ENCODE peak calls at places on chromosomes 7 and 10, in seven cellular contexts. One of them, this sample, is unnamed.

GRCh38 chr10:79443338-79444242 is 1.8 kb downstream of the ZCCHC24 start:
- DNase-seq in mesenchymal stem cell: peak; percentile 27
- DNase-seq in neuronal stem cell: no peak
- DNase-seq in trophoblast cell: no peak
- DNase-seq in H1: no peak
- DNase-seq in IMR-90: peak; percentile 51
- DNase-seq in H9: no peak
- DNase-seq in this sample: no peak

GRCh38 chr10:131888186-131888604 is 12.6 kb upstream of the PPP2R2D start:
- DNase-seq in IMR-90: no peak
- DNase-seq in H1: no peak
- DNase-seq in neuronal stem cell: no peak
- DNase-seq in H9: no peak
- DNase-seq in trophoblast cell: no peak
- DNase-seq in mesenchymal stem cell: no peak
- DNase-seq in this sample: no peak

GRCh38 chr7:17580861-17581260 is 282.4 kb downstream of the AHR start:
- DNase-seq in neuronal stem cell: no peak
- DNase-seq in mesenchymal stem cell: no peak
- DNase-seq in H9: no peak
- DNase-seq in trophoblast cell: no peak
- DNase-seq in H1: no peak
- DNase-seq in IMR-90: no peak
- DNase-seq in this sample: no peak

GRCh38 chr10:131577786-131578471 is 266.4 kb upstream of the TCERG1L start:
- DNase-seq in IMR-90: no peak
- DNase-seq in H9: no peak
- DNase-seq in trophoblast cell: no peak
- DNase-seq in mesenchymal stem cell: no peak
- DNase-seq in H1: no peak
- DNase-seq in neuronal stem cell: no peak
- DNase-seq in this sample: no peak

GRCh38 chr10:97371696-97372095 is 29.4 kb downstream of the RRP12 start:
- DNase-seq in IMR-90: no peak
- DNase-seq in H9: no peak
- DNase-seq in mesenchymal stem cell: no peak
- DNase-seq in trophoblast cell: no peak
- DNase-seq in H1: no peak
- DNase-seq in neuronal stem cell: no peak
- DNase-seq in this sample: no peak

GRCh38 chr7:15755061-15755460 is 68.6 kb upstream of the MEOX2 start:
- DNase-seq in trophoblast cell: no peak
- DNase-seq in IMR-90: no peak
- DNase-seq in H9: no peak
- DNase-seq in mesenchymal stem cell: no peak
- DNase-seq in H1: no peak
- DNase-seq in neuronal stem cell: no peak
- DNase-seq in this sample: no peak

GRCh38 chr10:5971315-5971832 is 6.0 kb downstream of the IL15RA start:
- DNase-seq in mesenchymal stem cell: peak; percentile 29
- DNase-seq in IMR-90: no peak
- DNase-seq in H1: peak; percentile 8
- DNase-seq in trophoblast cell: peak; percentile 18
- DNase-seq in neuronal stem cell: no peak
- DNase-seq in H9: no peak
- DNase-seq in this sample: no peak

GRCh38 chr7:128811631-128812430 is 18.4 kb upstream of the FLNC start:
- DNase-seq in H9: no peak
- DNase-seq in mesenchymal stem cell: no peak
- DNase-seq in neuronal stem cell: no peak
- DNase-seq in H1: no peak
- DNase-seq in trophoblast cell: peak; percentile 66
- DNase-seq in IMR-90: no peak
- DNase-seq in this sample: no peak

GRCh38 chr10:48612241-48612943 is 7.5 kb upstream of the ARHGAP22 start:
- DNase-seq in neuronal stem cell: no peak
- DNase-seq in H1: no peak
- DNase-seq in mesenchymal stem cell: no peak
- DNase-seq in H9: no peak
- DNase-seq in IMR-90: peak; percentile 38
- DNase-seq in trophoblast cell: peak; percentile 14
- DNase-seq in this sample: no peak

GRCh38 chr7:116164552-116164951 is 45.8 kb upstream of the TES start:
- DNase-seq in H1: no peak
- DNase-seq in trophoblast cell: no peak
- DNase-seq in H9: no peak
- DNase-seq in mesenchymal stem cell: no peak
- DNase-seq in neuronal stem cell: no peak
- DNase-seq in IMR-90: peak; percentile 68
- DNase-seq in this sample: no peak

GRCh38 chr10:113921571-113922370 is 67.3 kb downstream of the NHLRC2 start:
- DNase-seq in mesenchymal stem cell: no peak
- DNase-seq in trophoblast cell: no peak
- DNase-seq in H1: no peak
- DNase-seq in IMR-90: no peak
- DNase-seq in H9: no peak
- DNase-seq in neuronal stem cell: no peak
- DNase-seq in this sample: no peak

GRCh38 chr7:128757203-128757602 is 18.0 kb downstream of the CALU start:
- DNase-seq in H1: no peak
- DNase-seq in IMR-90: no peak
- DNase-seq in trophoblast cell: no peak
- DNase-seq in neuronal stem cell: no peak
- DNase-seq in H9: no peak
- DNase-seq in mesenchymal stem cell: peak; percentile 43
- DNase-seq in this sample: no peak

GRCh38 chr10:112296908-112297331 is 13.7 kb downstream of the TECTB start:
- DNase-seq in mesenchymal stem cell: no peak
- DNase-seq in H9: no peak
- DNase-seq in trophoblast cell: peak; percentile 54
- DNase-seq in IMR-90: no peak
- DNase-seq in H1: no peak
- DNase-seq in neuronal stem cell: no peak
- DNase-seq in this sample: no peak

GRCh38 chr10:32332299-32332750 is 14.6 kb downstream of the EPC1 start:
- DNase-seq in H1: no peak
- DNase-seq in trophoblast cell: peak; percentile 77
- DNase-seq in H9: no peak
- DNase-seq in neuronal stem cell: no peak
- DNase-seq in mesenchymal stem cell: peak; percentile 85
- DNase-seq in IMR-90: peak; percentile 25
- DNase-seq in this sample: no peak

GRCh38 chr7:73340514-73340913 is 12.6 kb downstream of the FKBP6 start:
- DNase-seq in trophoblast cell: no peak
- DNase-seq in H1: no peak
- DNase-seq in IMR-90: no peak
- DNase-seq in neuronal stem cell: no peak
- DNase-seq in H9: peak; percentile 79
- DNase-seq in mesenchymal stem cell: no peak
- DNase-seq in this sample: peak; percentile 39

GRCh38 chr7:113087278-113087998 is 811 bp upstream of the GPR85 start:
- DNase-seq in IMR-90: peak; percentile 94
- DNase-seq in neuronal stem cell: no peak
- DNase-seq in H1: no peak
- DNase-seq in H9: no peak
- DNase-seq in mesenchymal stem cell: peak; percentile 73
- DNase-seq in trophoblast cell: peak; percentile 88
- DNase-seq in this sample: peak; percentile 76

GRCh38 chr10:66365686-66366085 is 560.1 kb upstream of the LRRTM3 start:
- DNase-seq in IMR-90: no peak
- DNase-seq in mesenchymal stem cell: no peak
- DNase-seq in trophoblast cell: no peak
- DNase-seq in neuronal stem cell: no peak
- DNase-seq in H9: no peak
- DNase-seq in H1: no peak
- DNase-seq in this sample: no peak

GRCh38 chr10:121195524-121195910 is 344.4 kb downstream of the WDR11 start:
- DNase-seq in H1: no peak
- DNase-seq in H9: no peak
- DNase-seq in neuronal stem cell: no peak
- DNase-seq in trophoblast cell: no peak
- DNase-seq in IMR-90: no peak
- DNase-seq in mesenchymal stem cell: no peak
- DNase-seq in this sample: no peak

GRCh38 chr10:26738354-26738753 is 40.9 kb downstream of the PDSS1 start:
- DNase-seq in IMR-90: no peak
- DNase-seq in H1: no peak
- DNase-seq in mesenchymal stem cell: no peak
- DNase-seq in trophoblast cell: peak; percentile 39
- DNase-seq in neuronal stem cell: no peak
- DNase-seq in H9: no peak
- DNase-seq in this sample: no peak

DNA sequence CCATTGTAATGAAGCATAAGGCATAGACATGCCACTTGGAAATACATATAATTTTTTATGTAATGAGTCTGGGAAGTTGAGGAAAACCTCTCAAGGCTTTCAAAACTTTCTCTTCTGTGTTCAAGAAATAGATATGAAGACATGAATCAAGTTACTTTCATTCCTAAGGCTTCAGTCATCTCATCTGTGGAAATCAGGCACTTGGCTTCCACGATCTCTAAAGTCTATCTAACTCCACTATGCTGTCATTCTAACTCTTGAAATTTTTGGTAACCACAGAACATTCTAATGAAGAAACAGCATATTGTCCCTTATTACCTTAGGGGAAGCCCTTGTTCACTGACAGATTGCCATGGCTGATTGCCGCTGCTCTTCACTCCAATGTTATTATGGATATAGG is 242.6 kb downstream of the CNTNAP2 start:
- DNase-seq in mesenchymal stem cell: no peak
- DNase-seq in H1: no peak
- DNase-seq in H9: no peak
- DNase-seq in trophoblast cell: no peak
- DNase-seq in neuronal stem cell: no peak
- DNase-seq in IMR-90: no peak
- DNase-seq in this sample: no peak
- H2AK5ac ChIP-seq in mesenchymal stem cell: no peak overlapping the region
- H2AK5ac ChIP-seq in H1: no peak overlapping the region
- H2AK5ac ChIP-seq in H9: no peak overlapping the region
- H2AK5ac ChIP-seq in trophoblast cell: no peak overlapping the region
- H2AK5ac ChIP-seq in neuronal stem cell: no peak overlapping the region
- H2AK5ac ChIP-seq in IMR-90: no peak overlapping the region
- H2AK5ac ChIP-seq in this sample: no peak overlapping the region

GRCh38 chr7:37669818-37670217 is 13.7 kb upstream of the GPR141 start:
- DNase-seq in trophoblast cell: peak; percentile 65
- DNase-seq in H1: no peak
- DNase-seq in H9: no peak
- DNase-seq in mesenchymal stem cell: no peak
- DNase-seq in IMR-90: no peak
- DNase-seq in neuronal stem cell: no peak
- DNase-seq in this sample: no peak

GRCh38 chr7:37674534-37674933 is 9.0 kb upstream of the GPR141 start:
- DNase-seq in H9: no peak
- DNase-seq in H1: no peak
- DNase-seq in mesenchymal stem cell: no peak
- DNase-seq in neuronal stem cell: no peak
- DNase-seq in trophoblast cell: peak; percentile 15
- DNase-seq in IMR-90: no peak
- DNase-seq in this sample: no peak

GRCh38 chr7:37673523-37673922 is 10.0 kb upstream of the GPR141 start:
- DNase-seq in H1: no peak
- DNase-seq in neuronal stem cell: no peak
- DNase-seq in trophoblast cell: no peak
- DNase-seq in IMR-90: no peak
- DNase-seq in mesenchymal stem cell: no peak
- DNase-seq in H9: no peak
- DNase-seq in this sample: no peak

GRCh38 chr7:37671871-37672270 is 11.7 kb upstream of the GPR141 start:
- DNase-seq in trophoblast cell: peak; percentile 10
- DNase-seq in IMR-90: no peak
- DNase-seq in H9: no peak
- DNase-seq in mesenchymal stem cell: no peak
- DNase-seq in H1: no peak
- DNase-seq in neuronal stem cell: no peak
- DNase-seq in this sample: no peak

DNA sequence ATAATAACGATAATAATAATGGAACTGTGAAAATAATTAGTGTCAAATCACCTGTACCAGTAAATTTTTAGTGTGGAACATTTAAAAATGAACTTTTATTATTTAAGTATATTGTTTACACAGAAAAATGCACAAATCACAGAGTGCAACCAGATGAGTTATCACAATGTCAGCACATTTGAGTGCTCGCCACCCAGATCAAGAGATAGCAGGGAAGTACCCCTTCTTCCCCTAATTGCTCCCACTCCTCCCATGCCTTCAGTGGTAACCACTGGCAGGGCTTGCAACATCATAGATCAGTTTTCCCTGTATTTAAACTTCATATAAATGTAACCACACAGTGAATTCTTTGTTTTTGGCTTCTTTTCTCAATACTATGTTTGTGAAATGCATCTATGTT is 7.8 kb upstream of the GPR141 start:
- DNase-seq in H1: no peak
- DNase-seq in trophoblast cell: no peak
- DNase-seq in IMR-90: no peak
- DNase-seq in neuronal stem cell: no peak
- DNase-seq in H9: no peak
- DNase-seq in mesenchymal stem cell: no peak
- DNase-seq in this sample: no peak
- H3K4me1 ChIP-seq in H1: no peaks in the 10 kb centered on the region
- H3K4me1 ChIP-seq in trophoblast cell: no peaks in the 10 kb centered on the region
- H3K4me1 ChIP-seq in IMR-90: no peaks in the 10 kb centered on the region
- H3K4me1 ChIP-seq in neuronal stem cell: no peaks in the 10 kb centered on the region
- H3K4me1 ChIP-seq in H9: no peaks in the 10 kb centered on the region
- H3K4me1 ChIP-seq in mesenchymal stem cell: no peaks in the 10 kb centered on the region
- H3K4me1 ChIP-seq in this sample: no peaks in the 10 kb centered on the region

GRCh38 chr7:70728873-70729552 is 402.9 kb upstream of the GALNT17 start:
- DNase-seq in H9: peak; percentile 86
- DNase-seq in trophoblast cell: no peak
- DNase-seq in neuronal stem cell: peak; percentile 36
- DNase-seq in IMR-90: no peak
- DNase-seq in H1: peak; percentile 61
- DNase-seq in mesenchymal stem cell: no peak
- DNase-seq in this sample: peak; percentile 93

GRCh38 chr7:70727861-70728260 is 404.1 kb upstream of the GALNT17 start:
- DNase-seq in trophoblast cell: no peak
- DNase-seq in mesenchymal stem cell: no peak
- DNase-seq in H9: no peak
- DNase-seq in IMR-90: no peak
- DNase-seq in H1: no peak
- DNase-seq in neuronal stem cell: no peak
- DNase-seq in this sample: no peak

GRCh38 chr7:70726951-70727378 is 405.0 kb upstream of the GALNT17 start:
- DNase-seq in trophoblast cell: peak; percentile 23
- DNase-seq in IMR-90: no peak
- DNase-seq in H9: no peak
- DNase-seq in neuronal stem cell: no peak
- DNase-seq in H1: no peak
- DNase-seq in mesenchymal stem cell: no peak
- DNase-seq in this sample: no peak

GRCh38 chr7:70725448-70725847 is 406.5 kb upstream of the GALNT17 start:
- DNase-seq in mesenchymal stem cell: no peak
- DNase-seq in neuronal stem cell: no peak
- DNase-seq in trophoblast cell: no peak
- DNase-seq in H9: no peak
- DNase-seq in IMR-90: no peak
- DNase-seq in H1: no peak
- DNase-seq in this sample: no peak

GRCh38 chr7:70726294-70726693 is 405.6 kb upstream of the GALNT17 start:
- DNase-seq in trophoblast cell: no peak
- DNase-seq in IMR-90: no peak
- DNase-seq in H1: no peak
- DNase-seq in H9: no peak
- DNase-seq in mesenchymal stem cell: no peak
- DNase-seq in neuronal stem cell: no peak
- DNase-seq in this sample: no peak
- H2AK5ac ChIP-seq in trophoblast cell: no peak overlapping the region
- H2AK5ac ChIP-seq in IMR-90: no peak overlapping the region
- H2AK5ac ChIP-seq in H1: no peak overlapping the region
- H2AK5ac ChIP-seq in H9: no peak overlapping the region
- H2AK5ac ChIP-seq in mesenchymal stem cell: no peak overlapping the region
- H2AK5ac ChIP-seq in neuronal stem cell: no peak overlapping the region
- H2AK5ac ChIP-seq in this sample: no peak overlapping the region

GRCh38 chr10:119656760-119657159 is 5.6 kb downstream of the BAG3 start:
- DNase-seq in H1: no peak
- DNase-seq in IMR-90: no peak
- DNase-seq in neuronal stem cell: no peak
- DNase-seq in mesenchymal stem cell: no peak
- DNase-seq in trophoblast cell: no peak
- DNase-seq in H9: no peak
- DNase-seq in this sample: peak; percentile 61
- H3K4me1 ChIP-seq in H1: peaks cover 7% of the 10 kb centered on the region
- H3K4me1 ChIP-seq in IMR-90: peaks cover 45% of the 10 kb centered on the region
- H3K4me1 ChIP-seq in neuronal stem cell: peaks cover 17% of the 10 kb centered on the region
- H3K4me1 ChIP-seq in mesenchymal stem cell: peaks cover 47% of the 10 kb centered on the region
- H3K4me1 ChIP-seq in trophoblast cell: peaks cover 36% of the 10 kb centered on the region
- H3K4me1 ChIP-seq in H9: peaks cover 4% of the 10 kb centered on the region
- H3K4me1 ChIP-seq in this sample: peaks cover 19% of the 10 kb centered on the region